ENCODE peak calls at places on chromosomes 12 and 14, in seven cellular contexts. X is PC-3, I is mucosa of descending colon, K is RWPE2, E is mammary epithelial cell, N is H9, V is prostate gland. F is an unnamed sample. For H3K4me1, the result is how much of the 10 kb centered on the place peaks cover.

GRCh38 chr14:92702441-92702918 is 45.9 kb downstream of the LGMN start:
- DNase-seq in I (no peak), K (no peak), N (no peak), E (no peak), X (no peak), V (no peak), F (no peak)

GRCh38 chr12:48982397-48983080 is 4.4 kb downstream of the WNT1 start:
- DNase-seq in E (no peak), X (no peak), V (no peak), N (no peak), K (no peak), I (no peak), F (no peak)

GRCh38 chr12:124849382-124849781 is 14.3 kb downstream of the SCARB1 start:
- DNase-seq in V (no peak), E (no peak), I (peak), N (no peak), K (no peak), X (no peak), F (no peak)

GRCh38 chr12:56084958-56085543 is 5.1 kb downstream of the ERBB3 start:
- DNase-seq in N (peak), I (peak), E (no peak), X (peak), V (no peak), K (no peak), F (no peak)

GRCh38 chr12:19837543-19837942 is 398.3 kb downstream of the AEBP2 start:
- DNase-seq in K (no peak), N (no peak), X (no peak), I (no peak), E (no peak), V (no peak), F (no peak)

GRCh38 chr12:74111688-74112360 is 425.8 kb upstream of the ATXN7L3B start:
- DNase-seq in K (no peak), E (peak), I (no peak), N (peak), V (no peak), X (peak), F (peak)

GRCh38 chr14:35446450-35446849 is 41.9 kb upstream of the NFKBIA start:
- DNase-seq in E (no peak), X (no peak), N (no peak), I (no peak), V (no peak), K (no peak), F (no peak)

GRCh38 chr12:43847427-43847826 is 11.5 kb downstream of the TMEM117 start:
- DNase-seq in K (no peak), X (peak), I (no peak), E (peak), N (no peak), V (no peak), F (no peak)

GRCh38 chr12:132279184-132279889 is 50.1 kb downstream of the GALNT9 start:
- DNase-seq in K (no peak), N (peak), E (no peak), V (no peak), I (peak), X (no peak), F (no peak)

GRCh38 chr12:75337905-75338304 is 3.4 kb downstream of the GLIPR1L1 start:
- DNase-seq in K (no peak), V (no peak), X (no peak), N (no peak), E (no peak), I (no peak), F (no peak)

GRCh38 chr14:44612002-44612401 is 104.9 kb upstream of the FSCB start:
- DNase-seq in E (no peak), X (no peak), V (no peak), K (no peak), I (no peak), N (no peak), F (no peak)

GRCh38 chr12:132489078-132489601 is 811 bp upstream of the FBRSL1 start:
- DNase-seq in I (peak), X (no peak), K (no peak), E (no peak), V (no peak), N (no peak), F (no peak)

GRCh38 chr12:26119391-26119981 is 5.4 kb downstream of the BHLHE41 start:
- DNase-seq in K (no peak), V (no peak), E (peak), X (peak), N (no peak), I (peak), F (no peak)

GRCh38 chr12:26118356-26118755 is 6.5 kb downstream of the BHLHE41 start:
- DNase-seq in I (no peak), E (no peak), K (no peak), X (no peak), V (no peak), N (no peak), F (no peak)

GRCh38 chr12:26116829-26117228 is 8.0 kb downstream of the BHLHE41 start:
- DNase-seq in I (no peak), E (peak), N (no peak), K (no peak), V (no peak), X (peak), F (no peak)

GRCh38 chr12:26114720-26115406 is 10.0 kb downstream of the BHLHE41 start:
- DNase-seq in V (no peak), N (no peak), X (no peak), E (no peak), K (no peak), I (no peak), F (no peak)

GRCh38 chr12:26117321-26117720 is 7.5 kb downstream of the BHLHE41 start:
- DNase-seq in V (no peak), I (no peak), N (no peak), E (no peak), X (no peak), K (no peak), F (no peak)
- H3K4me1 ChIP-seq in V (under half), I (under half), N (under half), E (half or more), X (half or more), K (under half), F (under half)

GRCh38 chr14:63478437-63478852 is 64.7 kb downstream of the PPP2R5E start:
- DNase-seq in N (no peak), E (no peak), X (no peak), V (no peak), K (no peak), I (no peak), F (no peak)

GRCh38 chr14:63474844-63475243 is 68.3 kb downstream of the PPP2R5E start:
- DNase-seq in N (no peak), K (no peak), I (no peak), E (no peak), X (no peak), V (no peak), F (no peak)

GRCh38 chr14:63478024-63478423 is 65.2 kb downstream of the PPP2R5E start:
- DNase-seq in X (no peak), N (no peak), I (no peak), K (no peak), E (no peak), V (no peak), F (no peak)

GRCh38 chr14:63473194-63473788 is 69.9 kb downstream of the PPP2R5E start:
- DNase-seq in I (no peak), N (no peak), K (no peak), V (no peak), X (no peak), E (no peak), F (no peak)

DNA sequence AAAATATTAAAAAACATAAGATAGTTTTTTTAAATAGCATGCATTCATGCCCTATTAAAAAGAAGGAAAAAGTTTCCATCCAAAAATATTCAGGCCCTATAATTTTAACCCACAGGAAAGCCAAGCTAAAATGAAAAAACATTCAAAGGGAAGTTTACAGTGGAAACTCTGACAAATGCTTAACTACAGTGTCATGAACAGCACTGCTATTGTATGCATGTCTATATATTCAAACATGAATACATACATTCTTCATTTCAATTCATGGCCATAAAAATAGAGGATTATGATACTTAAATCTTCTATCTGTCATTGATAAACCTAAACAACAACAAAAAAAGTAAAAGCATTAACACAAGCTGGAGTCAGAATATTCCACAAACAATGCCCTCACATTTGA is 67.4 kb downstream of the PPP2R5E start:
- DNase-seq in E (no peak), I (no peak), N (no peak), V (no peak), X (no peak), K (no peak), F (no peak)
- H3K4me1 ChIP-seq in E (under half), I (under half), N (under half), V (under half), X (under half), K (under half), F (under half)

GRCh38 chr12:46516238-46516932 is 143.8 kb upstream of the SLC38A2 start:
- DNase-seq in K (no peak), I (no peak), E (no peak), X (no peak), N (no peak), V (no peak), F (no peak)

GRCh38 chr12:46514886-46515285 is 142.3 kb upstream of the SLC38A2 start:
- DNase-seq in K (no peak), N (no peak), X (no peak), V (no peak), E (peak), I (no peak), F (no peak)

GRCh38 chr12:46516933-46517578 is 144.5 kb upstream of the SLC38A2 start:
- DNase-seq in I (no peak), V (no peak), X (no peak), K (no peak), N (no peak), E (no peak), F (no peak)

GRCh38 chr12:46517579-46517962 is 145.0 kb upstream of the SLC38A2 start:
- DNase-seq in K (no peak), X (no peak), V (no peak), N (no peak), I (no peak), E (no peak), F (no peak)

DNA sequence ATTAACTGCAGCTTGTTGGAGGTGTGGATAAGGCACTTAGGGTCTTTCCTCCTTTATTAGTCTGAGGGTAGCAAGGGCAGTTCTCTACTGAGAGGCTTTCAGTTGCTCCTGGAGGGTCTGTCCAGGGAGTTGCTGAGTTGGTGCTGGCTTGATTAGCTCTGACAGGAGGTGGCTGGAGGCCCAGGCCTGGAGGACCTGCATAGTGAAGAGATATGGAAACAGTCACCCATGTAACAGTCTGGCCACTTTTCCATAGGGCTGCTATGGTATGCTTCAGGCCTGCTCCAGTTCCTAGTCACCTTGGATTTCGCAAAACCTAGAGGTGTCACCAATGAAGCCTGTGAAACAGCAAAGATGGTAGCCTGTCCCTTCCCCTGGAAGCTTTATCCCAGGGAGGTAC is 143.3 kb upstream of the SLC38A2 start:
- DNase-seq in I (no peak), E (no peak), K (no peak), V (no peak), X (no peak), N (no peak), F (no peak)
- H3K4me1 ChIP-seq in I (under half), E (under half), K (under half), V (under half), X (under half), N (under half), F (under half)

GRCh38 chr12:53217930-53218307 is 10.9 kb upstream of the ITGB7 start:
- DNase-seq in E (peak), I (no peak), K (no peak), N (peak), X (no peak), V (no peak), F (no peak)

GRCh38 chr12:53220857-53221202 is 11.2 kb downstream of the RARG start:
- DNase-seq in V (peak), E (peak), N (peak), I (peak), X (peak), K (peak), F (no peak)

GRCh38 chr12:53218551-53219114 is 11.6 kb upstream of the ITGB7 start:
- DNase-seq in K (no peak), N (peak), V (no peak), E (no peak), X (no peak), I (no peak), F (no peak)

GRCh38 chr12:53219956-53220856 is 11.8 kb downstream of the RARG start:
- DNase-seq in V (peak), X (peak), K (no peak), I (peak), E (peak), N (peak), F (no peak)

GRCh38 chr12:53219116-53219955 is 12.3 kb upstream of the ITGB7 start:
- DNase-seq in K (no peak), N (peak), X (peak), E (peak), V (no peak), I (peak), F (no peak)
- H3K4me1 ChIP-seq in K (under half), N (under half), X (under half), E (half or more), V (under half), I (half or more), F (under half)

GRCh38 chr14:91322623-91323022 is 78.1 kb upstream of the GPR68 start:
- DNase-seq in K (no peak), I (no peak), V (no peak), E (no peak), N (no peak), X (no peak), F (no peak)

GRCh38 chr14:91323671-91324605 is 79.4 kb upstream of the GPR68 start:
- DNase-seq in X (peak), N (peak), K (no peak), E (peak), I (peak), V (peak), F (peak)

GRCh38 chr14:91321131-91321530 is 76.6 kb upstream of the GPR68 start:
- DNase-seq in X (no peak), I (no peak), V (no peak), N (no peak), E (no peak), K (no peak), F (no peak)

GRCh38 chr14:91324606-91324950 is 80.1 kb upstream of the GPR68 start:
- DNase-seq in E (no peak), I (no peak), N (no peak), X (no peak), V (no peak), K (no peak), F (no peak)

GRCh38 chr14:91323031-91323430 is 78.5 kb upstream of the GPR68 start:
- DNase-seq in N (no peak), I (no peak), V (no peak), E (no peak), X (no peak), K (no peak), F (no peak)
- H3K4me1 ChIP-seq in N (under half), I (under half), V (under half), E (under half), X (under half), K (under half), F (under half)

GRCh38 chr14:22476882-22477281 is 112.1 kb downstream of the DAD1 start:
- DNase-seq in I (no peak), E (no peak), V (no peak), K (no peak), N (no peak), X (no peak), F (no peak)
- H3K4me1 ChIP-seq in I (under half), E (under half), V (under half), K (under half), N (under half), X (under half), F (under half)